ENCODE peak calls at places on chromosomes 4 and X, in nine cellular contexts. Z is RWPE2; H is IMR-90; O is K562; Y is GM12865; C is MCF 10A; T is Calu3; B is AG10803; K is CD4-positive, alpha-beta T cell. X is an unnamed sample.

GRCh38 chrX:51496501-51497291 is at the start of gene NUDT11:
- DNase-seq in K (peak), Z (peak), Y (peak), B (peak), O (peak), C (no peak), H (peak), T (peak), X (peak)

GRCh38 chr4:3827616-3828492 is 61.7 kb downstream of the ADRA2C start:
- DNase-seq in K (no peak), T (peak), Y (no peak), B (peak), Z (no peak), C (peak), H (peak), O (no peak), X (no peak)

GRCh38 chrX:1248381-1249061 is 20.1 kb upstream of the CSF2RA start:
- DNase-seq in C (no peak), H (no peak), T (no peak), O (no peak), Y (peak), K (no peak), Z (no peak), B (no peak), X (no peak)

GRCh38 chr4:10115271-10115656 is 1.3 kb downstream of the WDR1 start:
- DNase-seq in C (peak), B (peak), O (no peak), T (no peak), Y (no peak), H (peak), Z (no peak), K (no peak), X (peak)

GRCh38 chr4:110622841-110623709 is at the start of gene PITX2:
- DNase-seq in O (peak), K (no peak), T (no peak), Y (peak), C (peak), H (peak), Z (peak), B (peak), X (peak)

GRCh38 chr4:123856689-123857545 is 460.3 kb downstream of the SPRY1 start:
- DNase-seq in T (no peak), K (no peak), Y (no peak), B (peak), C (no peak), H (peak), Z (no peak), O (no peak), X (peak)

GRCh38 chrX:97628807-97629596 is 745.3 kb downstream of the RPA4 start:
- DNase-seq in Z (no peak), K (no peak), B (no peak), O (no peak), C (no peak), T (no peak), H (no peak), Y (no peak), X (no peak)

GRCh38 chr4:184526228-184526627 is 51.9 kb upstream of the IRF2 start:
- DNase-seq in T (no peak), O (no peak), Z (no peak), K (no peak), C (no peak), Y (no peak), B (no peak), H (no peak), X (no peak)

GRCh38 chr4:184762100-184762499 is 28.2 kb upstream of the CENPU start:
- DNase-seq in O (no peak), H (no peak), T (no peak), B (no peak), Z (no peak), Y (peak), C (no peak), K (peak), X (no peak)

GRCh38 chr4:185534850-185535761 is at the start of gene PDLIM3:
- DNase-seq in K (no peak), H (peak), C (no peak), O (peak), T (peak), Z (no peak), Y (no peak), B (no peak), X (peak)

GRCh38 chrX:150084474-150085229 is 146.4 kb upstream of the EOLA2 start:
- DNase-seq in Y (no peak), O (no peak), C (peak), H (peak), B (peak), Z (no peak), K (no peak), T (no peak), X (no peak)

DNA sequence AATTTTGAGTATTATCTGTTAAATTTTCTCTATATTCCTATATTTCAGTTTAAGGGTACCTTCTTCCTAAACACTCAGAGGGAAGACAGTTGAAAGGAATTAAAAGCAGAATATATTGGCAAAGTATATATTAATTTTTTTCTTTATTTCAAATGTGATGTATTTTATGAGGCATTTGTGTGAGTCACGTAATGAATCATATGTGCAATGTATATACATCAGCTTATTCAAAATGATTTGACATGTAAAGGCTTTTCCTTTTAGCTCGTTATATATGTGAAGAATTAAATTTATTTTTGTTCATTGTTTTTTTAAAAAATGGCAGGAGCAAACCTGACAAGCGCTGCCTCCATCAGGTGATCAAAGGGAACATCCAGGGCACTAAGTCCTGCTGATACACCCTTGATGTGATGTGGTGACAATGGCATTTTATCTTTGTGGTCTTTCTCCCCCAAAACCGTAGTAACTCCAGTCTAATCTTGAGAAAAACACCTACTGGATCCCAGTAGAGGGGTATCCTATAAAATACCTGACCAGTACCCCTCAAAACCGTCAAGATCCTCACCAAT is 8.9 kb downstream of the WWC2 start:
- DNase-seq in Y (no peak), K (no peak), Z (no peak), C (peak), T (no peak), H (peak), O (no peak), B (no peak), X (no peak)
- TF ChIP-seq CTCF in Y (no peak), K (no peak), Z (no peak), C (no peak), T (no peak), H (no peak), O (peak), B (no peak), X (no peak)

GRCh38 chr4:140372607-140373327 is 679 bp upstream of the SCOC start:
- DNase-seq in O (peak), Z (no peak), C (peak), H (peak), T (no peak), B (peak), K (peak), Y (peak), X (no peak)
- TF ChIP-seq CTCF in O (peak), Z (no peak), C (peak), H (no peak), T (no peak), B (no peak), K (peak), Y (peak), X (no peak)

DNA sequence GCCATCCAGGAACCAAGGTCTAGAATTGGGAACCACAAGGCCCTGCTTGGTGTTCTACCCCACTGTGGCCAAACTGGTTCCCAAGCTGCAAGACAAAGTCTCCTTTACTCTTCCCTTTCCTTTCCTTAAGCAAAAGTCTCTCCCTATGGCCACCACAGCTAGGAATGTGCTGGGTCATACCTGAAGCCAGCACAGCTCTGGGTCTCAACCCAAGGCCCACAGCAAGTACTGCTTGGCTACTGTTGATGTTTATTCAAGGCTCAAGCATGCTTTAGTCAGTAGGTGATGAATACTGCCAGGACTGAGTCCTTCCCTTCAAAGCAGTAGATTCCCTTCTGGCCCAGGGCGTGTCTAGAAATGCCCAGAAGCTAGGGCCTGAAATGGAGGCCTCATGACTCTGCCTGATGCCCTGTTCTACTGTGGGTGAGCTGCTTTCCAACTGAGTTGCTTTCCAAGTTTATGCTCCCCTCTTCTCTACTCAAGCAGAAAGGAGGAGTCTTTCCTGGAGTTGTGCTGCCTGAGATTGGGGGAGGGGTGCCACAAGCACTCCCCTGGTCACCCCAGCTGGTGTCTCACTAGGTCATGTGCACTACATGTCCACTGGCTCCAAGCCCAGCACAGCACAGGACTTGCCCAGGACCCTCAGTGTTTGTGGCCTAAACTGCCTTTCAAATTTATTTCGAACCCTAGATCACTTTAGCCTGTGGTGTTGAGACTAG is 44.9 kb downstream of the STAP1 start:
- DNase-seq in B (no peak), O (no peak), Y (no peak), K (no peak), T (no peak), Z (no peak), H (no peak), C (peak), X (no peak)
- TF ChIP-seq CTCF in B (no peak), O (no peak), Y (no peak), K (no peak), T (no peak), Z (no peak), H (no peak), C (no peak), X (no peak)

DNA sequence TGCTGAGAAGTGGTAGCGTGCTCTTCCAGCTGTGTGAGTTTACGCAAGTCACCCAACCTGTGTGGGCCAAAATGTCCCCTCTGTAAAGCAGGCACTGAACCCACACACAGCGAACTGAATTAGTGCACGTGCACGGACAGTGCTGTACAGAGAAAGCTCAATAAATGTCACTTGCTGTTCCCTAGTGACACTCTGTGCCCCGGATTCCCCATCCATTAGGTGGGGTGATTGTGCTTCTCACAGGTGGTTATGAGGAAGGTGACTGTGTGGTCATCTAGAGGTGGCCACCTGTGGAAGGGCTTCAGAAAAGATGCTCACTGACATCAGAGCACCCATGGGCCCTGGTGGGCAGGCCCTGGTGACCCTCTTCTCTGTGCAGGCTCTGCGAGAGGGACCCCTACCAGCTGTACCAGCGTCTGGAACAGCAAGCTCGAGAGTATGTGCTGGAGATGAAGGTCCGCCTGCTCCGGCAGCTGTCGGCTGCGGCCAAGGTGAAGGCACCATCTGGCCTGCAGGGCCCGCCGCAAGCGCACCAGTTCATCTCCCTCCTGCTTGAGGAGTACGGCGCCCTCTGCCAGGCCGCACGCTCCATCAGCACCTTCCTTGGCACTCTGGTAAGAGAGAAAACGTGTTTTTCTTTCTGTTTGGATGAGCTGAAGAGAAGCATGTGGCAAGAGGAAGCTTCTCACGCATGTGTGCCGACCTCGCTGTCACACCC is 94.3 kb downstream of the FAM193A start:
- DNase-seq in O (no peak), Y (peak), C (no peak), K (no peak), B (no peak), Z (no peak), H (no peak), T (no peak), X (no peak)
- TF ChIP-seq CTCF in O (peak), Y (no peak), C (no peak), K (no peak), B (no peak), Z (no peak), H (no peak), T (no peak), X (no peak)